ENCODE peak calls at places on chromosomes 4 and X, in nine cellular contexts. W is thoracic aorta, D is GM23338, Y is right atrium auricular region, H is transverse colon, U is A549, P is SK-N-SH, G is heart left ventricle, J is tibial nerve. N is an unnamed sample.

GRCh38 chrX:5708209-5708608 is 520.5 kb downstream of the NLGN4X start:
- DNase-seq in Y (no peak), P (no peak), G (no peak), W (no peak), H (no peak), U (no peak), D (no peak), J (no peak), N (no peak)

GRCh38 chr4:7187297-7187592 is 5.1 kb upstream of the SORCS2 start:
- DNase-seq in Y (no peak), J (no peak), D (no peak), G (no peak), H (no peak), P (no peak), W (no peak), U (no peak), N (peak)

GRCh38 chr4:15400911-15401671 is 26.7 kb upstream of the C1QTNF7 start:
- DNase-seq in J (peak), D (no peak), H (peak), W (peak), P (peak), U (peak), G (peak), Y (peak), N (no peak)

GRCh38 chr4:173334891-173335754 is 965 bp upstream of the HMGB2 start:
- DNase-seq in W (peak), G (peak), H (peak), D (peak), P (peak), U (peak), Y (peak), J (no peak), N (peak)

GRCh38 chr4:159098482-159099127 is 4.3 kb upstream of the RAPGEF2 start:
- DNase-seq in H (no peak), P (no peak), D (no peak), W (no peak), U (no peak), Y (no peak), G (no peak), J (no peak), N (no peak)

GRCh38 chr4:30553721-30554120 is 166.4 kb upstream of the PCDH7 start:
- DNase-seq in W (no peak), J (no peak), H (no peak), P (no peak), G (no peak), Y (no peak), U (no peak), D (no peak), N (no peak)

GRCh38 chrX:154402622-154403127 is 4.5 kb downstream of the RPL10 start:
- DNase-seq in H (no peak), P (no peak), G (no peak), W (no peak), Y (no peak), J (no peak), U (no peak), D (no peak), N (no peak)

GRCh38 chr4:151931563-151931962 is 170.8 kb upstream of the GATB start:
- DNase-seq in Y (no peak), P (no peak), W (no peak), D (no peak), H (no peak), G (no peak), J (no peak), U (no peak), N (no peak)

GRCh38 chrX:52556741-52557140 is 39.9 kb upstream of the XAGE1B start:
- DNase-seq in U (no peak), D (no peak), P (no peak), J (no peak), H (no peak), Y (no peak), G (no peak), W (no peak), N (no peak)

GRCh38 chr4:56762484-56763250 is 58.8 kb downstream of the SPINK2 start:
- DNase-seq in H (no peak), W (no peak), J (no peak), P (no peak), D (no peak), Y (no peak), U (no peak), G (no peak), N (no peak)

GRCh38 chr4:158875455-158875854 is 106.6 kb downstream of the FNIP2 start:
- DNase-seq in Y (no peak), J (no peak), U (no peak), P (no peak), H (no peak), W (no peak), G (no peak), D (no peak), N (no peak)

GRCh38 chr4:89745708-89746107 is 91.3 kb downstream of the SNCA start:
- DNase-seq in P (no peak), D (no peak), G (no peak), H (no peak), U (no peak), W (no peak), Y (no peak), J (no peak), N (no peak)

DNA sequence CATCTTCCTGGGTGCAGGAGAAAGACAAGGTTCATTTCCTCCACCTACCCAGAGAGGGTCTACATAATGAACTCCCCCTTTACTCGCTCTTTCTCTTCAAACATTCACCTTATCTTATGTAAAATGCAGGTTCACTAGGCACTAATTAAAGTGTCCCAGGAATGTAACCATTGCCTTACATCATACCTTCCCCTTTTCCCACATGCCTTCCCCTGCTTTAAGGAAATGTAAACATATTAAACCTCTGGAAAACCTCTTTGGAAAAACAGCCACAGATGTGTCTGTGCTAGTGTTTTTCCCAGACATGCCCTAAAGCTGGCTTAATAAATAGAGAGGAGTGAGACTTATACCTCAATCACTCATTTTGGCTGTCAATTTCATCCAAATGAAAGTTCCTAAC is 15.8 kb downstream of the TBC1D9 start:
- DNase-seq in W (no peak), U (no peak), Y (no peak), D (no peak), P (no peak), G (no peak), H (no peak), J (no peak), N (no peak)
- TF ChIP-seq CTCF in W (no peak), U (no peak), Y (no peak), D (no peak), P (no peak), G (no peak), H (no peak), J (no peak), N (no peak)

DNA sequence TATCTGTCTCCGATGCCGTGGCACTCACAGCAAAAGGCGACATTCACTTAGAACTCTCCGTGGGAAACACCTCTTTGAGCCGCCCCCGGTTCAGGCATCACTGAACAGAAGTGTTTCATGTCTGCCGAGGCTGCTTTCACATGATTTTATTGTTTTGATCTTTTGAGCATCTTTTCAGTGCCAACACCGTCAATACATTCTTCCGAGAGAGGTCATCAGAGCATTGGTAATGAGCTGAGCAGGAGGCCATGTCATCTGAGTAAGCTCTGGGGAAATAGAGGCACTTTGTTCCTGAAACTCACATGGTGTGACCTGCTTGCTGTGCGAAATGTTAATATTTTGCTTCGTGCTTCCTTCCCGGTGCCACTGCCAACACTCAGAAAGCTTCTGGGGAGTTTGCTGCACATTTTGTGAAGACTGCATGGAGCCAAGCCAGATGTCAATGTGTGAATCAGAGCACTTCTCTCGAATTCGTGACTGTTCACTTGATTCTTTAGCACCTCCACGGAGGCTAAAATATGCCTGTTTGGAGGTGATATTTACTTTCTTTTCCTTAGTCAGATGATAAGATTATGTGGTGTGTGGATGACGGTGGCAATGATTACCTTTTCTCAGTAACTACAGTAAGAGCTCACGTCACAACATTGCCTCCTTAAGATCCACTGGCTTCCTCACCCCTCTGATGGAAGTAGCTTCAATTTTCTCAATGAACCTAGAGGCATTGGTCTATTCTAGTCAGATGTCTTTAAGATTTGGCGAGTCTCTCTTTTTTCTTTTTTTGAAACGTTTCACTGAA is 222.3 kb upstream of the HS3ST1 start:
- DNase-seq in H (no peak), J (no peak), G (no peak), U (peak), P (no peak), Y (no peak), D (no peak), W (no peak), N (no peak)
- H3K4me3 ChIP-seq in H (no peak), J (no peak), G (peak), U (peak), P (no peak), Y (no peak), D (no peak), W (no peak), N (no peak)

GRCh38 chr4:1902243-1902642 is 31.1 kb downstream of the NSD2 start:
- DNase-seq in H (no peak), D (no peak), P (no peak), U (no peak), Y (no peak), W (no peak), G (no peak), J (no peak), N (no peak)

GRCh38 chr4:1901127-1901526 is 29.9 kb downstream of the NSD2 start:
- DNase-seq in G (no peak), Y (no peak), H (no peak), U (no peak), D (no peak), J (no peak), W (no peak), P (no peak), N (no peak)

GRCh38 chr4:1900087-1900433 is 28.9 kb downstream of the NSD2 start:
- DNase-seq in H (no peak), P (no peak), U (no peak), G (no peak), D (no peak), Y (no peak), J (no peak), W (no peak), N (no peak)

GRCh38 chr4:1899149-1900086 is 28.2 kb downstream of the NSD2 start:
- DNase-seq in D (peak), P (peak), U (peak), H (peak), Y (peak), W (peak), G (peak), J (peak), N (peak)

DNA sequence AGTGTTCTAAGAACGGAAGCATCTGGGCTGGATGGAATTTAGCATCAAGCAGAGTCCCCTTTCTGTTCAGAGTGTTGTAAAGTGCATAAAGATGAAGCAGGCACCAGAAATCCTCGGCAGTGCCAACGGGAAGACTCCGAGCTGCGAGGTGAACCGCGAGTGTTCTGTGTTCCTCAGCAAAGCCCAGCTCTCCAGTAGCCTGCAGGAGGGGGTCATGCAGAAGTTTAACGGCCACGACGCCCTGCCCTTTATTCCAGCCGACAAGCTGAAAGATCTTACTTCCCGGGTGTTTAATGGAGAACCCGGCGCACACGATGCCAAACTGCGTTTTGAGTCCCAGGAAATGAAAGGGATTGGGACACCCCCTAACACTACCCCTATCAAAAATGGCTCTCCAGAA is 29.4 kb downstream of the NSD2 start:
- DNase-seq in U (no peak), J (no peak), H (no peak), G (no peak), W (no peak), P (no peak), Y (no peak), D (no peak), N (no peak)
- H3K27ac ChIP-seq in U (no peak), J (no peak), H (no peak), G (no peak), W (no peak), P (no peak), Y (no peak), D (no peak), N (no peak)

GRCh38 chr4:35608205-35608604 is 636.1 kb downstream of the ARAP2 start:
- DNase-seq in W (no peak), Y (no peak), P (no peak), U (no peak), D (no peak), G (no peak), J (no peak), H (no peak), N (no peak)
- TF ChIP-seq CTCF in W (no peak), Y (no peak), P (no peak), U (no peak), D (no peak), G (no peak), J (no peak), H (no peak), N (no peak)

GRCh38 chr4:123421227-123421941 is 24.8 kb downstream of the SPRY1 start:
- DNase-seq in G (no peak), J (no peak), H (no peak), Y (no peak), W (no peak), D (no peak), P (no peak), U (no peak), N (no peak)
- H3K4me3 ChIP-seq in G (peak), J (no peak), H (no peak), Y (no peak), W (no peak), D (no peak), P (no peak), U (no peak), N (no peak)

GRCh38 chr4:184097815-184098214 is 119.9 kb downstream of the ENPP6 start:
- DNase-seq in U (no peak), W (no peak), G (no peak), P (no peak), H (no peak), J (no peak), D (no peak), Y (no peak), N (no peak)

GRCh38 chr4:184100297-184100885 is 117.3 kb downstream of the ENPP6 start:
- DNase-seq in H (peak), D (peak), Y (no peak), J (no peak), W (no peak), G (peak), U (peak), P (peak), N (peak)

GRCh38 chr4:184101711-184102110 is 116.0 kb downstream of the ENPP6 start:
- DNase-seq in H (no peak), J (no peak), W (no peak), U (no peak), D (no peak), P (peak), Y (no peak), G (no peak), N (no peak)

GRCh38 chr4:184099033-184099432 is 118.6 kb downstream of the ENPP6 start:
- DNase-seq in U (no peak), D (no peak), H (no peak), Y (no peak), J (no peak), W (no peak), G (no peak), P (no peak), N (no peak)

DNA sequence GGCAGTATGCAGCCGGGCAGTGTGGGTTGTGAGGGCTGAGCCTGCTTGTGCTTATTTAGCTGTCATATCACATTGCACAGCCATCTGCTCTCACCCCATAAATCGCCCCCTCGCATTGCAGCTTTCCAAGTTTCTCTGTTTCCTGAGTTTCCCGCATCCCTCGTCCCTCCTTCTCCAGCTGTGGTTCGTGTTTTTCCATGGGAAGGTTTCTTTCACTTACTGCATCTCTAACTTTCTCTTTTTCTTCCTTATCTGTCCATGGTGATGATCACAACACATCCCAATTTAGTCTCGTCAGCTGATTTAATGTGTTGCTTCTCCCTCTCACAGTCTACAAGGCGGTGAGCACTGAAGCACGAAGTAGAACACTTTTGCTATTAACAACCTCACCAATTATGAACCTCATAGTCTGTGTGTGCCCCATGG is 118.1 kb downstream of the ENPP6 start:
- DNase-seq in Y (no peak), H (no peak), W (no peak), J (no peak), U (no peak), G (no peak), D (no peak), P (peak), N (peak)
- H3K27ac ChIP-seq in Y (peak), H (no peak), W (no peak), J (no peak), U (no peak), G (no peak), D (no peak), P (peak), N (no peak)

DNA sequence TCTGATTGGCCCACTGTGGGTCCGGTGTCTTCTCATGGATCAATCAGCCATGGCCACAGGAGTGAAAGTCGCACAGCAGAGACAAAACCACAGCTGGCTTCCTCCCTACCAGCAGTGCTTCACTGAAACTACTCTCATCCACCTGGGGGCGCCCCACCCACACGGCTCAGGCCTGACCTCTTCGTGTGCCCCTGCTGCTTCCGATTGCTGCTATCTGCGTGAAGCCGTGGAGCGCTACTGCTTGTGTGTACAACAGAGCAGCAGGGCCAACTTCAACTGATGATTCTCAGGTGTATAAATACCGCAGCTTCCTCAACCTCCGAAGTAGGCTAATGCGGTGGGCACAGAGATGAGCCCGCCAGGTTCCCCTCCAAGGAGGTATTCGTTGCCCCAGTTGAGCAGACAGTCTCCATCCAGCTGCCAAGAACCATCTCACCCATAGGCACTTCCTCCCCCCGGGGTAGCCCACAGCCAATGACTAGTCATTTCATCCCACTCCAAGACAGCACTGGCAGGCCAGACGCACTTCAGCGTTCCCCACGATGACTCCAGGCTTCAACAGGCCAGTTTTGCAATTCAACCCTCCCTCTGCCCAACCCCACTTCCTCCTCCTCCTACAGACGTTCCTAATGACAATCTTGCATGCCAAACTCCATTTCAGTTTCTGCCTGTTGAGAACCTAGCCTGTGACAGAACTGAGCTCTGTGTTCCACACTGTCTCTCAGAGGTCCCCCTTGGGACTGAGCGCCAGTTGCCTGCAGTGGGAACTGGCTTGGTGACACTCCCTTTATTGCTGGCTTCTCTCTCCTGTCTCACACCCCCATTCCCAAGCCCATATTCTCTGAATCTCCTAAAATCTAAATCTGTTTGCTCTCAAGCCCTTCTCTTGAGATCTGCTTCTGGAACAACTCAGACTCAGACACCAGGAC is 41.3 kb upstream of the ATP6AP2 start:
- DNase-seq in Y (peak), D (peak), J (peak), U (no peak), H (peak), W (no peak), G (no peak), P (no peak), N (peak)
- TF ChIP-seq CTCF in Y (no peak), D (peak), J (peak), U (no peak), H (no peak), W (no peak), G (no peak), P (peak), N (peak)

GRCh38 chrX:19725545-19726102 is 161.8 kb downstream of the SH3KBP1 start:
- DNase-seq in H (no peak), U (peak), P (no peak), Y (no peak), W (no peak), J (no peak), G (no peak), D (no peak), N (no peak)

GRCh38 chrX:19715711-19716638 is 171.4 kb downstream of the SH3KBP1 start:
- DNase-seq in U (no peak), Y (no peak), H (no peak), G (no peak), P (no peak), W (no peak), J (no peak), D (no peak), N (no peak)

GRCh38 chrX:19724409-19724808 is 163.0 kb downstream of the SH3KBP1 start:
- DNase-seq in H (no peak), G (no peak), D (no peak), W (no peak), U (no peak), Y (no peak), J (no peak), P (no peak), N (no peak)

GRCh38 chrX:19723427-19723826 is 164.0 kb downstream of the SH3KBP1 start:
- DNase-seq in G (no peak), U (peak), J (no peak), Y (no peak), P (no peak), W (no peak), H (no peak), D (no peak), N (no peak)

DNA sequence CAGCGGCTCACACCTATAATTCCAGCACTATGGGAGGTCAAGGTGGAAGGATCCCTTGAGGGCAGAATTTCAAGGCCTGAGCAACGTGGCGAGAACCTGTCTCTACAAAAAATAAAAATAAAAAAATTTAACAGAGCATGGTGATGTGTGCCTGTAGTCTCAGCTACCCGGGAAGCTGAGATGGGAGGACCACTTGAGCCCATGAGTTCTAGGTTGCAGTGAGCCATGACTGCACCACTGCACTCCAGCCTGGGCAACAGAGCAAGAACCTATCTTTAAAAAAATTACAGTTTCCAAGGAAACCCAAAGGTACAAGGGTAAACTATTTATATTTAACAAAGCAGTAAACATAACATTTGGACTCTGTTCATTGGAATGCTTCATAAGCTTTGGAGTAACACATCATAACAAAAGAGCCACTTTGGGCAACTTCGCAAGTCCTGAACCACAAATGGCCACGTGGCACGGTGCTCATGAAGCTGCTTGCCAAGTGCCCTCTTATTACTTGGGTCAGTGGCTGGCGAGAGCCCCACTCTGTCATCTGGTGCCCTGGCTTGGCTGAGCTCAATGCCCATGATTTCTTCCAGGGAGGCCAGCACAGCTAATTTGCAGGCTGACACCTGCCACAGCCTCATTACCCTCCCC is 165.6 kb downstream of the SH3KBP1 start:
- DNase-seq in D (no peak), P (no peak), Y (no peak), U (no peak), W (no peak), G (no peak), J (no peak), H (no peak), N (no peak)
- H3K4me3 ChIP-seq in D (no peak), P (no peak), Y (no peak), U (no peak), W (no peak), G (no peak), J (no peak), H (no peak), N (no peak)